ENCODE peak calls at places on chromosomes 1 and 21, in four cellular contexts. W is WTC11, S is HepG2, Q is K562. T is an unnamed sample.

GRCh38 chr1:20896824-20897223 is 109.7 kb upstream of the HP1BP3 start:
- DNase-seq in S (peak; percentile 92), W (no peak), Q (no peak), T (peak; percentile 18)

GRCh38 chr1:180278193-180278556 is 48.1 kb downstream of the LHX4 start:
- DNase-seq in S (no peak), W (no peak), Q (no peak), T (no peak)

GRCh38 chr21:37552496-37553399 is 186.2 kb downstream of the DYRK1A start:
- DNase-seq in Q (no peak), W (no peak), S (no peak), T (no peak)

GRCh38 chr1:185388815-185389214 is 71.8 kb upstream of the IVNS1ABP start:
- DNase-seq in Q (no peak), S (no peak), W (no peak), T (no peak)

GRCh38 chr1:2134232-2134603 is 60.4 kb downstream of the FAAP20 start:
- DNase-seq in Q (no peak), W (no peak), S (peak; percentile 70), T (no peak)

GRCh38 chr1:39165049-39165448 is 39.4 kb upstream of the MACF1 start:
- DNase-seq in S (no peak), Q (peak; percentile 36), W (no peak), T (no peak)

GRCh38 chr21:21688877-21689276 is 690.7 kb downstream of the NCAM2 start:
- DNase-seq in W (peak; percentile 61), Q (peak; percentile 23), S (no peak), T (no peak)

GRCh38 chr1:201946224-201946908 is at the start of gene LMOD1:
- DNase-seq in Q (peak; percentile 89), W (peak; percentile 91), S (peak; percentile 52), T (no peak)

GRCh38 chr1:9275567-9276034 is 17.1 kb upstream of the SPSB1 start:
- DNase-seq in Q (peak; percentile 68), W (no peak), S (peak; percentile 46), T (no peak)

GRCh38 chr1:106568161-106568560 is 488.3 kb upstream of the PRMT6 start:
- DNase-seq in S (no peak), W (no peak), Q (no peak), T (no peak)

GRCh38 chr1:246554201-246554600 is 11.9 kb downstream of the TFB2M start:
- DNase-seq in S (no peak), Q (no peak), W (no peak), T (no peak)

GRCh38 chr1:89708727-89709375 is 75.9 kb downstream of the LRRC8C start:
- DNase-seq in Q (no peak), S (no peak), W (no peak), T (no peak)

GRCh38 chr1:232933026-232933425 is 17.4 kb upstream of the NTPCR start:
- DNase-seq in Q (no peak), S (no peak), W (no peak), T (no peak)

GRCh38 chr1:238370600-238370999 is 479.9 kb upstream of the ZP4 start:
- DNase-seq in W (no peak), Q (no peak), S (no peak), T (no peak)

GRCh38 chr1:6794164-6794563 is 8.9 kb downstream of the CAMTA1 start:
- DNase-seq in S (peak; percentile 32), W (no peak), Q (peak; percentile 36), T (peak; percentile 53)

GRCh38 chr21:25709684-25710265 is 24.9 kb downstream of the ATP5PF start:
- DNase-seq in Q (peak; percentile 36), W (peak; percentile 13), S (no peak), T (no peak)

GRCh38 chr21:16644690-16645089 is 868.2 kb upstream of the CXADR start:
- DNase-seq in Q (no peak), W (no peak), S (no peak), T (no peak)

GRCh38 chr1:170732262-170732595 is 68.3 kb downstream of the PRRX1 start:
- DNase-seq in Q (no peak), W (no peak), S (no peak), T (no peak)

GRCh38 chr1:214027498-214027897 is 39.7 kb downstream of the PROX1 start:
- DNase-seq in Q (no peak), S (peak; percentile 89), W (no peak), T (no peak)

GRCh38 chr1:235063068-235063765 is 65.4 kb downstream of the TOMM20 start:
- DNase-seq in W (no peak), Q (no peak), S (no peak), T (no peak)

GRCh38 chr1:201038537-201038936 is 15.0 kb upstream of the KIF21B start:
- DNase-seq in W (no peak), Q (no peak), S (no peak), T (no peak)

GRCh38 chr1:91601554-91602322 is 101.1 kb downstream of the CDC7 start:
- DNase-seq in Q (no peak), W (no peak), S (no peak), T (no peak)

GRCh38 chr21:40768056-40768455 is 78.9 kb downstream of the DSCAM start:
- DNase-seq in S (no peak), Q (no peak), W (no peak), T (no peak)

GRCh38 chr1:225449261-225449660 is 21.4 kb upstream of the LBR start:
- DNase-seq in Q (no peak), W (no peak), S (no peak), T (peak; percentile 85)

GRCh38 chr1:241432241-241432640 is 75.2 kb upstream of the RGS7 start:
- DNase-seq in S (no peak), Q (no peak), W (no peak), T (no peak)

GRCh38 chr21:41477641-41478318 is 30.2 kb downstream of the TMPRSS2 start:
- DNase-seq in Q (no peak), W (peak; percentile 61), S (no peak), T (no peak)

GRCh38 chr1:17371896-17372295 is at the start of gene PADI6:
- DNase-seq in W (no peak), Q (no peak), S (no peak), T (no peak)
- TF ChIP-seq NR3C1 in W (no peak), Q (no peak), S (no peak), T (no peak)

GRCh38 chr1:36625253-36625958 is 142.7 kb upstream of the CSF3R start:
- DNase-seq in Q (no peak), S (no peak), W (no peak), T (no peak)
- TF ChIP-seq NR3C1 in Q (no peak), S (no peak), W (no peak), T (no peak)

GRCh38 chr1:198729195-198729863 is 90.5 kb downstream of the PTPRC start:
- DNase-seq in S (no peak), W (no peak), Q (no peak), T (no peak)

GRCh38 chr1:198730952-198731351 is 92.1 kb downstream of the PTPRC start:
- DNase-seq in S (no peak), Q (no peak), W (no peak), T (no peak)

GRCh38 chr1:198734323-198735008 is 95.6 kb downstream of the PTPRC start:
- DNase-seq in Q (no peak), S (no peak), W (no peak), T (no peak)
- TF ChIP-seq NR3C1 in Q (no peak), S (no peak), W (no peak), T (no peak)

GRCh38 chr1:67630438-67631045 is 54.5 kb upstream of the GADD45A start:
- DNase-seq in W (no peak), S (no peak), Q (no peak), T (no peak)
- TF ChIP-seq NR3C1 in W (no peak), S (no peak), Q (no peak), T (no peak)

GRCh38 chr1:231778009-231778719 is 151.6 kb downstream of the DISC1 start:
- DNase-seq in W (no peak), Q (no peak), S (no peak), T (no peak)

GRCh38 chr1:231770776-231771175 is 144.2 kb downstream of the DISC1 start:
- DNase-seq in Q (no peak), S (no peak), W (no peak), T (no peak)

GRCh38 chr1:231774719-231775322 is 148.2 kb downstream of the DISC1 start:
- DNase-seq in S (no peak), Q (no peak), W (no peak), T (no peak)

GRCh38 chr1:231779081-231779480 is 152.5 kb downstream of the DISC1 start:
- DNase-seq in Q (no peak), W (no peak), S (no peak), T (no peak)

GRCh38 chr1:231776006-231776707 is 149.6 kb downstream of the DISC1 start:
- DNase-seq in Q (no peak), S (no peak), W (no peak), T (no peak)
- TF ChIP-seq NR3C1 in Q (no peak), S (no peak), W (no peak), T (no peak)

DNA sequence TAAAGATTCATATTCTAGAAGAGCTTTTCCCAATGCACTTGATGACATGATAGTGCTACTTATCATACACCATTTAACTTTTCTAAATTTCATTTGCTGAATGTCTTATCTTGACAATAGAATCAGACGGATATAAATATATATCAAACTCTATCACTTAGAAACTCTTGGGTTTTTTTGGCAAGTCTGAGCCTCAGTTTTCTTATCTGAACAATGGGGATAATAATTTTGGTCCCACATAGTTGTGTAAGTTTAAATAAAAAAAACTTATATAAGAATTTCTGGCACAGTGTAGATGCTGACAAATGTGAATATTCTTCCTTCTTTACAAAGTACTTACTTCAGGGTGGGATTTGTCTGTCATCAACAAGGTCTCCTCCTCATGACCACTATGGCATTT is 21.5 kb upstream of the LEPR start:
- DNase-seq in S (no peak), W (no peak), Q (no peak), T (no peak)
- TF ChIP-seq NR3C1 in S (no peak), W (no peak), Q (no peak), T (no peak)

DNA sequence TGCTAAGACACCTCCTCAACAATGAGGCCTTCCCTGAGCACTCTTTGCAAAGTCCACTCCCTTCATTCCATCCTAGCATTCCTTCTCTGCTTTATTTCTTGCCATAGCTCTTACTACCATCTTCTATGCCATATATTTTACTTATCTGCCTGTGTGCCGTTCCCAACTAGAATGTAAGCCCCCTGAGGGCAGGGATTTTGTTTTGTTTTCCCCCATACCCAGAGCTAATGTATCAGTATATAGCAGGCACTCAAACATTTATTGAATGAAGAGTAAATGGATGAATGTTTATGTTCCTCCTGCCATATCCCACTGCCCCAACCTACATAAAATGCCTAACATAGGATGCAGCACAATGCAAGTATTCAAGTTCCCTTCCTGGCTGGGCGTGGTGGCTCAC is 14.9 kb upstream of the PPP1R15B start:
- DNase-seq in S (no peak), W (no peak), Q (no peak), T (no peak)
- TF ChIP-seq NR3C1 in S (no peak), W (no peak), Q (no peak), T (no peak)

DNA sequence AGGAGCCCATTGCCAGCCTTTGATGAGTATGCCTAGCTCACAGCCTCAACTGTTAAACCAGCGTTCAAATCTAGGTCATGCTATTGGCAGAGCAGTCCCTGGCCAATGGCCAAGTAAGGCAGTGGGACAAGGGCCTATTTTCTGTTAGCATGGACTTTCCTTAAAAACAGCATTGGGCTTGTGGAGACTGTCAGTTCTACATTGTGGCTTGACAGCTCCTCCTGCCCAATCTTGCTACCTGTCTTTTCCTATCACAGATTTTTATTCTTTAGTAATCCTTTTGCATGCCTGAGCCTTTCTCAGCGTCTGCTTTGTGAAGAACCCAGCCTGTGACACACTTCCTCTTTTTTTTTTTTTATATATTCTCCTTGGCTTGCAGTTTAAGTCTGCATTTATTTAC is 56.4 kb downstream of the DIP2A start:
- DNase-seq in Q (no peak), S (no peak), W (no peak), T (no peak)
- TF ChIP-seq NR3C1 in Q (no peak), S (no peak), W (no peak), T (no peak)

T was measured in A549.